ENCODE peak calls at places on chromosomes 16 and 17, in six cellular contexts. T is ovary, H is A549, Z is stomach, Y is tibial nerve, O is transverse colon. I is an unnamed sample.

GRCh38 chr17:50800196-50800700 is 32.9 kb upstream of the ANKRD40CL start:
- DNase-seq in T (no peak), H (no peak), Z (no peak), Y (no peak), O (no peak), I (no peak)

GRCh38 chr16:80670170-80670865 is 129.5 kb downstream of the DYNLRB2 start:
- DNase-seq in T (no peak), H (no peak), Z (no peak), Y (no peak), O (no peak), I (peak)

GRCh38 chr17:30093463-30094147 is 23.0 kb upstream of the NSRP1 start:
- DNase-seq in T (peak), H (peak), Z (peak), Y (peak), O (peak), I (peak)

GRCh38 chr16:5581963-5582362 is 484.4 kb upstream of the EEF2KMT start:
- DNase-seq in T (no peak), H (no peak), Z (no peak), Y (no peak), O (no peak), I (no peak)

GRCh38 chr16:15757630-15758251 is 99.1 kb downstream of the MYH11 start:
- DNase-seq in T (no peak), H (no peak), Z (no peak), Y (no peak), O (no peak), I (no peak)

GRCh38 chr17:79629548-79630049 is 18.7 kb upstream of the RBFOX3 start:
- DNase-seq in T (no peak), H (peak), Z (peak), Y (no peak), O (no peak), I (peak)

GRCh38 chr17:80855968-80856862 is 135.4 kb upstream of the CHMP6 start:
- DNase-seq in T (no peak), H (peak), Z (peak), Y (no peak), O (peak), I (no peak)

GRCh38 chr16:22813223-22813945 is 578 bp upstream of the HS3ST2 start:
- DNase-seq in T (no peak), H (no peak), Z (peak), Y (no peak), O (peak), I (no peak)

GRCh38 chr17:78359216-78359935 is 501 bp downstream of the SOCS3 start:
- DNase-seq in T (peak), H (peak), Z (no peak), Y (no peak), O (no peak), I (no peak)

GRCh38 chr17:74758846-74759163 is 10.4 kb downstream of the NHERF1 start:
- DNase-seq in T (no peak), H (peak), Z (no peak), Y (no peak), O (peak), I (no peak)

GRCh38 chr17:35086931-35087573 is 23.5 kb upstream of the RFFL start:
- DNase-seq in T (no peak), H (no peak), Z (no peak), Y (no peak), O (peak), I (no peak)

GRCh38 chr17:17800504-17801021 is 36.2 kb downstream of the SREBF1 start:
- DNase-seq in T (no peak), H (no peak), Z (no peak), Y (no peak), O (no peak), I (no peak)

GRCh38 chr17:17805575-17805974 is 31.2 kb downstream of the SREBF1 start:
- DNase-seq in T (no peak), H (no peak), Z (no peak), Y (no peak), O (no peak), I (no peak)

GRCh38 chr17:17798573-17799255 is 38.1 kb downstream of the SREBF1 start:
- DNase-seq in T (no peak), H (no peak), Z (no peak), Y (no peak), O (no peak), I (no peak)

GRCh38 chr17:17804007-17804406 is 32.8 kb downstream of the SREBF1 start:
- DNase-seq in T (no peak), H (no peak), Z (no peak), Y (no peak), O (no peak), I (no peak)

GRCh38 chr17:17801800-17802481 is 34.8 kb downstream of the SREBF1 start:
- DNase-seq in T (no peak), H (no peak), Z (no peak), Y (no peak), O (no peak), I (no peak)
- TF ChIP-seq EP300 in T (no peak), H (no peak), Z (no peak), Y (no peak), O (no peak), I (no peak)

GRCh38 chr16:17135439-17135838 is 335.3 kb downstream of the XYLT1 start:
- DNase-seq in T (no peak), H (no peak), Z (no peak), Y (no peak), O (no peak), I (no peak)

GRCh38 chr16:17131351-17131750 is 339.4 kb downstream of the XYLT1 start:
- DNase-seq in T (no peak), H (no peak), Z (no peak), Y (no peak), O (no peak), I (no peak)

GRCh38 chr16:17130733-17131132 is 340.0 kb downstream of the XYLT1 start:
- DNase-seq in T (no peak), H (no peak), Z (no peak), Y (no peak), O (no peak), I (no peak)

GRCh38 chr16:17133851-17134250 is 336.9 kb downstream of the XYLT1 start:
- DNase-seq in T (no peak), H (no peak), Z (no peak), Y (no peak), O (no peak), I (no peak)

GRCh38 chr16:17134586-17134985 is 336.2 kb downstream of the XYLT1 start:
- DNase-seq in T (no peak), H (no peak), Z (no peak), Y (no peak), O (no peak), I (no peak)
- TF ChIP-seq EP300 in T (no peak), H (no peak), Z (no peak), Y (no peak), O (no peak), I (no peak)

DNA sequence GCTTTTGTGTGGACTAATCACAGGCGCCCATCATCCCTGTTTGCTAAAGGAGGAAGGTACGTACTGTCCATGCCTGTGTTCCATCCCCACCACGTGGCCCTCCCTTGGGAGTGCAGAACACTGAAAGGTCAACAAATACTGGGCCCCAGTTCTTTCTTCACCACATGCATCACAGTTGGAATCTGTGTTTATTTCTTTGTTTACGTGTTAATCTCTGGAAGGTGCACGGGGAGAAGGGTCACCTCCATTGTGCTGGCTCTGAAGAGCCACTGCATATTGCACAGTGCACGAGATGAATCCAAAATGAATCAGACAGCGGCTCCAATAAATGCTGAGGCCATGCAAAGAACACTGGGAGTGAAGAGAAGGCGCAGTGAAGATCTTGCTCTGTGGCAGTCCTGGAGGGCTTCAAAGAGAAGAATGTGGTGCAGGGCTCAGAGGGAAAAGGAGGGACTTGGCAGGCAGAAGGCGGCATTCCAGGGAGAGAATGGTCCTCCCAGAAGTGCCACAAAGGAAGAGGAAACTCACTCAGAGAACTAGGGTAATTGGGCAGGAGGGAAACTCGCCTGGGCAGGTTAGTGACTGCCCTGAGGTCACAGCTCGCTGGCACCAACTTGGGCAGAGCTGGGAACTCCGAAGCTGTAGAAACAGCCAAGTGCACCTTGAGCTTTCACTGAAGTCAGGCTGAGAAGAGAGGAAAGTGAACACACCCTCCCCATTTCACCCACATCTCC is 3.7 kb downstream of the RPH3AL start:
- DNase-seq in T (no peak), H (peak), Z (peak), Y (peak), O (peak), I (no peak)
- TF ChIP-seq EP300 in T (no peak), H (no peak), Z (no peak), Y (no peak), O (no peak), I (no peak)

GRCh38 chr16:70438983-70439862 is at the start of gene ST3GAL2:
- DNase-seq in T (peak), H (peak), Z (peak), Y (peak), O (peak), I (peak)
- TF ChIP-seq EP300 in T (no peak), H (no peak), Z (no peak), Y (peak), O (no peak), I (no peak)

DNA sequence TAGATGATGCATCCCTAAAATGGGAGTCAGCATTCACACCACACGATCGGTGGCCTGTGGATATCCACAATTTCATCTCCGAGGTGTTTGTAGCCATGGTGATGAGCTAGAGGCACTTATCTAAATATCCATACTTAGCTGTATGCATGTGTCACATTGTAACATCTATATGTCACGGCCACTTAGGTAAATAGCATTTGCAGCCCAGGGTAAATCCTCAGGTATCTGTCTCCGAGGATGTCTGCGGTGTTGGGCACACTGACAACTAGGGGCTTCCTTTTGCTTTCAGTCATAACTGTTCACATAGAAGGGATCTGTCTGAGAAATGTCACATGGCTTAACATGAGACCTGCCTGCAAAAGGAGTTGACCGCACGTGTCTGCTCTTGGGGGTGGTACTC is 455.2 kb upstream of the ZFHX3 start:
- DNase-seq in T (no peak), H (no peak), Z (no peak), Y (no peak), O (no peak), I (no peak)
- TF ChIP-seq EP300 in T (no peak), H (no peak), Z (no peak), Y (no peak), O (no peak), I (no peak)

GRCh38 chr16:81816793-81817210 is 37.7 kb downstream of the PLCG2 start:
- DNase-seq in T (no peak), H (no peak), Z (no peak), Y (no peak), O (peak), I (no peak)
- TF ChIP-seq EP300 in T (no peak), H (no peak), Z (no peak), Y (no peak), O (no peak), I (no peak)